ENCODE peak calls at places on chromosome 5, in five cellular contexts. W is fibroblast of mammary gland, F is HFFc6, Z is astrocyte of the spinal cord, L is glutamatergic neuron. H is an unnamed sample.

GRCh38 chr5:39437469-39437868 is 12.7 kb upstream of the DAB2 start:
- DNase-seq in F (no peak), Z (no peak), L (no peak), W (no peak), H (no peak)

GRCh38 chr5:153965102-153965645 is 73.5 kb downstream of the FAM114A2 start:
- DNase-seq in F (peak; percentile 27), L (peak; percentile 72), Z (peak; percentile 53), W (peak; percentile 60), H (no peak)

GRCh38 chr5:137481596-137481995 is 17.5 kb downstream of the SPOCK1 start:
- DNase-seq in F (no peak), W (no peak), Z (no peak), L (no peak), H (no peak)

GRCh38 chr5:54902817-54903473 is 82.4 kb downstream of the ESM1 start:
- DNase-seq in Z (peak; percentile 65), F (peak; percentile 23), W (peak; percentile 74), L (no peak), H (no peak)

GRCh38 chr5:128201065-128201926 is 117.7 kb downstream of the SLC12A2 start:
- DNase-seq in Z (peak; percentile 68), L (peak; percentile 90), F (peak; percentile 35), W (peak; percentile 53), H (no peak)

GRCh38 chr5:112228672-112229071 is 190.4 kb downstream of the EPB41L4A start:
- DNase-seq in F (peak; percentile 15), W (no peak), L (no peak), Z (peak; percentile 60), H (peak; percentile 3)

GRCh38 chr5:71528206-71528605 is 58.9 kb upstream of the MCCC2 start:
- DNase-seq in L (no peak), W (peak; percentile 24), Z (peak; percentile 16), F (no peak), H (no peak)

GRCh38 chr5:108345541-108346171 is 36.2 kb downstream of the FBXL17 start:
- DNase-seq in L (no peak), F (peak; percentile 63), Z (peak; percentile 64), W (peak; percentile 62), H (no peak)

GRCh38 chr5:115541586-115541985 is 3.0 kb downstream of the FEM1C start:
- DNase-seq in L (no peak), W (peak; percentile 34), Z (no peak), F (no peak), H (no peak)

GRCh38 chr5:170633235-170634041 is 129.6 kb downstream of the KCNIP1 start:
- DNase-seq in L (no peak), W (peak; percentile 85), F (peak; percentile 66), Z (peak; percentile 79), H (peak; percentile 44)

GRCh38 chr5:71703941-71704340 is 15.1 kb upstream of the CARTPT start:
- DNase-seq in W (no peak), Z (no peak), F (no peak), L (no peak), H (no peak)

GRCh38 chr5:130141689-130142320 is 237.5 kb downstream of the CHSY3 start:
- DNase-seq in L (peak; percentile 62), F (no peak), W (peak; percentile 56), Z (peak; percentile 47), H (no peak)

GRCh38 chr5:118968925-118969375 is 19.4 kb downstream of the DTWD2 start:
- DNase-seq in W (peak; percentile 38), Z (peak; percentile 30), L (no peak), F (no peak), H (no peak)

GRCh38 chr5:69257577-69257976 is 22.9 kb downstream of the CDK7 start:
- DNase-seq in F (no peak), Z (no peak), W (no peak), L (no peak), H (no peak)

GRCh38 chr5:104431946-104432345 is 869.4 kb upstream of the NUDT12 start:
- DNase-seq in L (peak; percentile 17), W (no peak), Z (no peak), F (no peak), H (no peak)

GRCh38 chr5:170426149-170426767 is 37.1 kb upstream of the KCNMB1 start:
- DNase-seq in F (no peak), Z (no peak), W (no peak), L (no peak), H (no peak)

GRCh38 chr5:1135696-1136525 is 24.0 kb upstream of the SLC12A7 start:
- DNase-seq in Z (no peak), W (no peak), L (no peak), F (no peak), H (no peak)

GRCh38 chr5:66498791-66499207 is 97.4 kb upstream of the MAST4 start:
- DNase-seq in W (peak; percentile 12), Z (no peak), F (no peak), L (no peak), H (no peak)

GRCh38 chr5:90020575-90021535 is 388.7 kb downstream of the CETN3 start:
- DNase-seq in Z (peak; percentile 97), F (peak; percentile 18), W (peak; percentile 90), L (no peak), H (no peak)

GRCh38 chr5:10469253-10470030 is 27.8 kb downstream of the ROPN1L start:
- DNase-seq in W (peak; percentile 94), F (peak; percentile 96), L (no peak), Z (peak; percentile 93), H (no peak)

GRCh38 chr5:72106922-72107873 is at the start of gene MAP1B:
- DNase-seq in L (peak; percentile 94), Z (peak; percentile 82), F (peak; percentile 46), W (peak; percentile 64), H (no peak)

GRCh38 chr5:80569961-80570786 is at the start of gene ANKRD34B:
- DNase-seq in W (peak; percentile 2), Z (no peak), F (no peak), L (peak; percentile 63), H (no peak)

GRCh38 chr5:83048277-83048676 is 28.9 kb downstream of the TMEM167A start:
- DNase-seq in W (peak; percentile 27), Z (peak; percentile 39), F (no peak), L (no peak), H (no peak)

GRCh38 chr5:135489466-135490244 is 37.5 kb upstream of the TIFAB start:
- DNase-seq in Z (peak; percentile 7), W (peak; percentile 15), F (no peak), L (peak; percentile 64), H (no peak)

GRCh38 chr5:110951373-110951791 is 120.1 kb upstream of the TSLP start:
- DNase-seq in Z (no peak), L (no peak), F (no peak), W (peak; percentile 26), H (no peak)

DNA sequence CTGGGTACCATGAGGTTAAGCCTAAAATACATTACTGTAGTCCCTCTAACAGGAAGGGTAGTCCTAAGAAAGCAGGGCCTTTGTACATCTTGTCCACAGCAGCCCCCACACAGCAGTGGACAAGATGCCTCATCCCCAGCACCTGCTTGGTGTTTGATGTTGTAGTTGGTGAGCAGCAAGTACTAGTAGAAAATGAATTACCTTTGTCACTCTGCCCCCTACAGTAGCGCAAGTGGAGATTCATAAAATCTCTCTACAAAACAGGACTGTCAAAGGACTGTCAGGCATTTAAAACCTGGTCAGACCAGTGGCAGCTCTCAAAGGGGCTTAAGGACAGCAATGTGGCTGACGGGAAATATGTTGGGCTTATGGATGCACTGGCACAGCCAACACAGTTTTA is 122.5 kb downstream of the TMEM174 start:
- DNase-seq in Z (no peak), L (no peak), F (no peak), W (no peak), H (no peak)
- TF ChIP-seq CTCF in Z (peak; percentile 16), L (peak; percentile 16), F (no peak), W (no peak), H (no peak)

DNA sequence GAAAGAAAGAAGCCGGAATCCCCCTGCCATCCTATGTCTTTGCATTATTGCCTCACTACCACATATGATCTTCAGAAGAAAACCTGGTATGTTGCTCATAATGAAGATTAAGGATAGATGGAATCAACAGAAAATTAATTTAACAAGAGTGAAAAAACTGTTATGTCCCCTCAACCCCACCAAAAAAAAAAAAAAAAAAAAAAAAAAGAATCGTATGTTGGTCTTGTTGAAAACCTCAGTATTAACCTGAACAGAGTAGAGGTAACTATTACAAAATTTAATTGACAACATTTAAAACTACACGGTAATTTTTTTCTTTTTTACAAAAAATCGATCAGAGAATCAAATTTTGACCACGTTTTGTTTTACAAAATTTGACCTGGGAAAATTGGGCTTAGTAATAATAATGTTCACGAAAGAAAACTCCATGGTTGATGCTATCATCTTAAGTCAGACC is 827 bp upstream of the CSNK1A1 start:
- DNase-seq in W (no peak), Z (no peak), F (no peak), L (no peak), H (no peak)
- TF ChIP-seq CTCF in W (no peak), Z (no peak), F (peak; percentile 5), L (peak; percentile 26), H (no peak)

GRCh38 chr5:177306674-177307543 is 3.3 kb downstream of the PRELID1 start:
- DNase-seq in Z (no peak), L (no peak), W (peak; percentile 40), F (no peak), H (no peak)
- TF ChIP-seq CTCF in Z (no peak), L (no peak), W (no peak), F (peak; percentile 26), H (no peak)

GRCh38 chr5:140881889-140882590 is at the start of gene PCDHA13:
- DNase-seq in L (no peak), W (peak; percentile 23), F (no peak), Z (no peak), H (no peak)
- TF ChIP-seq CTCF in L (no peak), W (peak; percentile 19), F (no peak), Z (no peak), H (no peak)

GRCh38 chr5:3411363-3411762 is 184.3 kb upstream of the IRX1 start:
- DNase-seq in F (no peak), L (no peak), Z (no peak), W (no peak), H (no peak)
- TF ChIP-seq CTCF in F (no peak), L (no peak), Z (no peak), W (no peak), H (no peak)

GRCh38 chr5:133114166-133114932 is 62.5 kb downstream of the HSPA4 start:
- DNase-seq in Z (no peak), W (no peak), F (no peak), L (no peak), H (no peak)

GRCh38 chr5:133111299-133111698 is 59.5 kb downstream of the HSPA4 start:
- DNase-seq in L (peak; percentile 85), Z (peak; percentile 82), F (peak; percentile 70), W (peak; percentile 81), H (peak; percentile 66)

GRCh38 chr5:133113331-133114061 is 61.7 kb downstream of the HSPA4 start:
- DNase-seq in F (peak; percentile 41), W (peak; percentile 46), Z (peak; percentile 54), L (no peak), H (no peak)

GRCh38 chr5:133110709-133111108 is 58.9 kb downstream of the HSPA4 start:
- DNase-seq in L (no peak), W (no peak), F (no peak), Z (no peak), H (no peak)

DNA sequence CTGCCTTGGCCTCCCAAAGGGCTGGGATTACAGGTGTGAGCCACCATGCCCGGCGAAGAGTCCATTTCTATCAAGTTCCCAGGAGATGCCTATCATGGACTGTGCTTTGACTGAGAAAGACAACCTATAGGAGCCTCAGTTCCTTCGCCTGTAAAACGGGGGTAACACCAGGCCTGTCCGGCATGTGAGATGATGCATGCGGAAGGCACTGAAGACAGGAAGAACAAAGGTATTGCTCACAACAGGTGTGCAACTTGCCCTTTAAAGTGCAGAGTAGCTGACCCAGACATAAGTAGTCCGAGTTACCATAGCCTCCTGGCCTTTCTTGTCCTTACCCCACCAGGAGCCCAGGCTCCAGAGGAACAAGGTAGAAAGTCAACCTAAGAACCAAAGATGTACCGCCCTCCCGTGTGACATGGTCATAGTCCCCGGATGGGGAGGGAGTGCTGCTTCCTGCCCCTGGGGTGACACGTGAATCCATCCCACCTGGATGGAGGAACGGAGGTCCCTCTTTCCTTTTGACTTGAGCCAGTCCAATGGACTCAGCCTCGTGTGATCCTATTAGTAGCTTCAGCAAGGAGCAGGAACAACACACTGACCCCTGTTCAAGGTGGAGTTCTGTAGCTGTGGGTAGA is 60.3 kb downstream of the HSPA4 start:
- DNase-seq in F (no peak), W (no peak), Z (no peak), L (no peak), H (no peak)
- TF ChIP-seq CTCF in F (no peak), W (no peak), Z (no peak), L (no peak), H (no peak)

H was measured in AG09319.